ENCODE peak calls at places on chromosomes 4 and X, in nine cellular contexts. H is cardiac muscle cell, T is choroid plexus epithelial cell, W is nucleus accumbens, U is activated T-cell treated with anti-CD3 and anti-CD28 coated beads for 1 hour, N is NCI-H1436, V is posterior cingulate gyrus, O is substantia nigra, P is neural crest cell. Q is an unnamed sample.

GRCh38 chr4:1365271-1366178 is 18.5 kb downstream of the UVSSA start:
- DNase-seq in T (no peak), O (no peak), H (no peak), U (no peak), V (no peak), N (peak; percentile 92), W (no peak), P (no peak), Q (no peak)

GRCh38 chr4:156598138-156598681 is 373.4 kb downstream of the PDGFC start:
- DNase-seq in V (no peak), W (no peak), N (no peak), O (no peak), U (no peak), P (no peak), H (peak; percentile 64), T (peak; percentile 92), Q (no peak)

GRCh38 chr4:182494103-182494502 is 250.9 kb downstream of the TENM3 start:
- DNase-seq in V (no peak), T (no peak), N (no peak), U (no peak), W (no peak), P (no peak), H (no peak), O (no peak), Q (no peak)

GRCh38 chrX:114650351-114650750 is 66.5 kb downstream of the HTR2C start:
- DNase-seq in P (no peak), H (no peak), N (no peak), V (no peak), U (no peak), T (no peak), O (no peak), W (no peak), Q (no peak)

GRCh38 chrX:151177141-151178027 is 1.0 kb downstream of the GPR50 start:
- DNase-seq in O (no peak), V (no peak), W (no peak), U (no peak), N (no peak), P (peak; percentile 22), T (no peak), H (peak; percentile 2), Q (no peak)

GRCh38 chr4:10020871-10021676 is at the start of gene SLC2A9:
- DNase-seq in H (peak; percentile 79), T (peak; percentile 63), V (no peak), N (no peak), W (no peak), U (no peak), O (no peak), P (no peak), Q (no peak)

GRCh38 chrX:73903941-73904340 is 340.9 kb downstream of the CHIC1 start:
- DNase-seq in H (peak; percentile 81), U (no peak), O (no peak), W (no peak), P (no peak), V (no peak), N (no peak), T (peak; percentile 81), Q (no peak)

GRCh38 chr4:127145001-127145400 is 487.8 kb upstream of the INTU start:
- DNase-seq in U (no peak), H (no peak), V (no peak), P (no peak), N (no peak), O (no peak), T (no peak), W (no peak), Q (no peak)

GRCh38 chr4:160257324-160257723 is 1154.4 kb downstream of the RAPGEF2 start:
- DNase-seq in U (no peak), O (no peak), P (no peak), N (no peak), T (no peak), W (no peak), V (no peak), H (no peak), Q (no peak)

GRCh38 chr4:139018971-139019758 is 3.6 kb downstream of the NOCT start:
- DNase-seq in H (no peak), U (no peak), V (no peak), O (no peak), N (no peak), W (no peak), P (no peak), T (peak; percentile 41), Q (no peak)

GRCh38 chrX:1012678-1013300 is 199.7 kb downstream of the CRLF2 start:
- DNase-seq in H (no peak), W (no peak), O (no peak), T (no peak), P (no peak), N (no peak), V (no peak), U (no peak), Q (no peak)

GRCh38 chrX:1305411-1305810 is 31.2 kb upstream of the IL3RA start:
- DNase-seq in H (no peak), V (no peak), O (no peak), P (no peak), U (no peak), W (no peak), N (no peak), T (no peak), Q (no peak)

GRCh38 chr4:21768349-21769310 is 179.9 kb downstream of the KCNIP4 start:
- DNase-seq in O (peak; percentile 1), N (no peak), T (peak; percentile 83), V (peak; percentile 21), P (peak; percentile 28), W (no peak), H (peak; percentile 73), U (no peak), Q (peak; percentile 66)